ENCODE peak calls at places on chromosomes 16 and 17, in four cellular contexts. X is AG10803, C is Panc1, G is AG09309. B is an unnamed sample.
A peak's percentile ranks its signal among the peaks of the same experiment; 100 is the strongest.

GRCh38 chr17:1515640-1516402 is 591 bp downstream of the INPP5K start:
- DNase-seq in X (peak; percentile 89), C (peak; percentile 74), G (peak; percentile 66), B (peak; percentile 90)

GRCh38 chr17:77740481-77740880 is 218.0 kb upstream of the TNRC6C start:
- DNase-seq in X (no peak), C (no peak), G (no peak), B (no peak)

GRCh38 chr17:17911003-17911613 is 61.1 kb downstream of the TOM1L2 start:
- DNase-seq in X (no peak), C (no peak), G (no peak), B (no peak)

GRCh38 chr16:77858060-77858459 is 69.7 kb downstream of the VAT1L start:
- DNase-seq in X (no peak), C (no peak), G (no peak), B (no peak)

GRCh38 chr16:799948-800833 is at the start of gene GNG13:
- DNase-seq in X (no peak), C (no peak), G (no peak), B (no peak)

GRCh38 chr17:76250141-76250540 is 9.8 kb upstream of the RNF157 start:
- DNase-seq in X (no peak), C (no peak), G (no peak), B (no peak)

GRCh38 chr17:82383411-82383810 is 11.8 kb downstream of the UTS2R start:
- DNase-seq in X (no peak), C (no peak), G (no peak), B (no peak)

GRCh38 chr17:74892974-74893911 is at the start of gene FADS6:
- DNase-seq in X (no peak), C (no peak), G (no peak), B (no peak)

GRCh38 chr17:17846645-17847044 is 9.9 kb upstream of the SREBF1 start:
- DNase-seq in X (no peak), C (no peak), G (no peak), B (no peak)

GRCh38 chr17:36994438-36994837 is 45.7 kb downstream of the AATF start:
- DNase-seq in X (peak; percentile 65), C (no peak), G (peak; percentile 16), B (no peak)

GRCh38 chr16:77833906-77834599 is 45.7 kb downstream of the VAT1L start:
- DNase-seq in X (peak; percentile 92), C (no peak), G (peak; percentile 57), B (no peak)

GRCh38 chr17:63497708-63498483 is 21.0 kb downstream of the ACE start:
- DNase-seq in X (no peak), C (no peak), G (no peak), B (peak; percentile 4)

GRCh38 chr16:48720266-48720665 is 110.3 kb upstream of the N4BP1 start:
- DNase-seq in X (no peak), C (no peak), G (no peak), B (no peak)

GRCh38 chr17:66690166-66690565 is 144.8 kb upstream of the CACNG5 start:
- DNase-seq in X (no peak), C (no peak), G (no peak), B (no peak)

GRCh38 chr17:49814781-49815496 is 26.5 kb downstream of the KAT7 start:
- DNase-seq in X (no peak), C (no peak), G (no peak), B (no peak)

GRCh38 chr16:84324439-84325262 is 30.0 kb downstream of the WFDC1 start:
- DNase-seq in X (no peak), C (no peak), G (no peak), B (no peak)

GRCh38 chr17:9226130-9226793 is 205.0 kb downstream of the NTN1 start:
- DNase-seq in X (no peak), C (no peak), G (no peak), B (no peak)

GRCh38 chr17:44878627-44879221 is 20.5 kb downstream of the EFTUD2 start:
- DNase-seq in X (peak; percentile 48), C (no peak), G (no peak), B (no peak)

GRCh38 chr17:10094806-10095205 is 103.6 kb downstream of the GAS7 start:
- DNase-seq in X (peak; percentile 50), C (no peak), G (no peak), B (no peak)

GRCh38 chr16:35598696-35599332 is 2139.4 kb downstream of the TP53TG3F start:
- DNase-seq in X (no peak), C (no peak), G (no peak), B (no peak)

GRCh38 chr16:46607529-46607928 is 13.7 kb downstream of the SHCBP1 start:
- DNase-seq in X (peak; percentile 73), C (no peak), G (peak; percentile 32), B (peak; percentile 23)

DNA sequence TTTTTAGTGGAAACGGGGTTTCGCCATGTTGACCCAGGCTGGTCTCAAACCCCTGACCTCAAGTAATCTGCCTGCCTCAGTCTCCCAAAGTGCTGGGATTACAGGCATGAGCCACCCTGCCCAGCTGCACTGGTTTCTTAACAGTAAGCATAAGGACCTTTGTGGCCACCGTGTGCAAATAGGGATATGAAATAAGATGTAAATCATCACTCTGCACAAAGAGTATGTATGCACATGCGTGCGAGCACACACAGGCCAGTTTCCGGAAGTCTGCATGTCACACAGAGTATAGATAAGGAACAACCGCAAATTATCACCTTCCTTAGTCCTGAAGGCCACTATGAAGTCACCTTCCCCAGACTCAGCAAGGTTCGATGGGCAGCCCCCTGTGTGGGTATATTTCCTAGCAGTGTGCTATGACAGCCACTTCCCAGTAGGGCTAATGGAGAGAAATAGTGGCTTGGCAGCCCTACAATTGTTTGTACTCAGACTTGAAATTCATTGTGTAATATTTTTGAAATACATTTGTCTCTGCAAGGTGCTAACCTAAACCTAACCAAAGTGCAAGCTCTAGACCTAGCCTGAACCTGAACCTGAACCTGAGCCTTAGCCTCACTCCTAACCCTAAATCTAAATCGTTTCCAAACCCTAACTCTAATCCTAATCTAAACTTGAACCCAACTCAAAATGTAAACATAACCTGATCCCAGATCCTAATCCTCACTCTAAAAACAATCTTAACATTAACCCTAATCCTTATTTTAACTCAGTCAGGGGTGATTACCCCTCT is 48.4 kb upstream of the SKAP1 start:
- DNase-seq in X (peak; percentile 21), C (no peak), G (no peak), B (no peak)
- TF ChIP-seq CTCF in X (peak; percentile 18), C (no peak), G (no peak), B (no peak)

DNA sequence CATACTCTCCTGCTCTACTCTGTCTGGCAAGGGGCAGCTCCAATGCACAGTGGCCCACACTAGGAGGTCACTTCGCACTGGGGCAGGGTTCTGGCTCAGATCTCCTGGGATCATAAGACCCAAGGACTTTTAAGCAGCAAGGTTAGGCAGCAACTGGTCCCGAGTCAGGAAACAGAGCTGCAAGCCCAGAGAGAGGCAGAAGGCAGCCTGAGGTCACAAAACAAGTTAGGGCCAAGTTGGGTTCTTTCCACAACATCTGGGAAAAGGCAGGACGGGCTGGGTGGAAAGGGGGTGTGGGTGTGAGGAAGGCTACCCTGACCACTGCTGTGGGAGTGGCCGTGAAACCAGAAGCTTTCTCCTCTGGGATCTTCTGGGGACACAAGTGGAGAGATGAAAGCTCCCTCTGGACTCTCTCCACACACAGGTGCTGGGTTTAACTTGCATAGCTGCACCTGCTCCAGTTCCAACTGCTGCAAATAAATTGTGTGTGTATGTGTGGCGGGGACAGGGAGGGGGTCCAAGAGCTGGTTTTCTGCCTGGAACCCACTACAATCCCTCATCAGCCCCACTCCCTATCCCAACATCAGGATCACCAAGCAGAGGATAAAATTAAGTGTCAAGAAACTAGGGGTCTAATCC is 8.0 kb upstream of the TSPOAP1 start:
- DNase-seq in X (peak; percentile 85), C (no peak), G (no peak), B (no peak)
- H3K4me3 ChIP-seq in X (no peak overlapping the region), C (no peak overlapping the region), G (no peak overlapping the region), B (no peak overlapping the region)

GRCh38 chr17:45894022-45894784 is at the start of gene MAPT:
- DNase-seq in X (peak; percentile 89), C (peak; percentile 69), G (peak; percentile 55), B (peak; percentile 56)
- TF ChIP-seq CTCF in X (peak; percentile 54), C (peak; percentile 97), G (peak; percentile 62), B (peak; percentile 73)

GRCh38 chr17:80961516-80961915 is 30.1 kb upstream of the CHMP6 start:
- DNase-seq in X (no peak), C (no peak), G (no peak), B (no peak)

GRCh38 chr17:80960797-80961452 is 30.7 kb upstream of the CHMP6 start:
- DNase-seq in X (no peak), C (no peak), G (no peak), B (no peak)

GRCh38 chr17:80959330-80960036 is 32.2 kb upstream of the CHMP6 start:
- DNase-seq in X (peak; percentile 88), C (no peak), G (peak; percentile 14), B (peak; percentile 68)

GRCh38 chr17:80961931-80962330 is 29.7 kb upstream of the CHMP6 start:
- DNase-seq in X (no peak), C (no peak), G (no peak), B (no peak)

DNA sequence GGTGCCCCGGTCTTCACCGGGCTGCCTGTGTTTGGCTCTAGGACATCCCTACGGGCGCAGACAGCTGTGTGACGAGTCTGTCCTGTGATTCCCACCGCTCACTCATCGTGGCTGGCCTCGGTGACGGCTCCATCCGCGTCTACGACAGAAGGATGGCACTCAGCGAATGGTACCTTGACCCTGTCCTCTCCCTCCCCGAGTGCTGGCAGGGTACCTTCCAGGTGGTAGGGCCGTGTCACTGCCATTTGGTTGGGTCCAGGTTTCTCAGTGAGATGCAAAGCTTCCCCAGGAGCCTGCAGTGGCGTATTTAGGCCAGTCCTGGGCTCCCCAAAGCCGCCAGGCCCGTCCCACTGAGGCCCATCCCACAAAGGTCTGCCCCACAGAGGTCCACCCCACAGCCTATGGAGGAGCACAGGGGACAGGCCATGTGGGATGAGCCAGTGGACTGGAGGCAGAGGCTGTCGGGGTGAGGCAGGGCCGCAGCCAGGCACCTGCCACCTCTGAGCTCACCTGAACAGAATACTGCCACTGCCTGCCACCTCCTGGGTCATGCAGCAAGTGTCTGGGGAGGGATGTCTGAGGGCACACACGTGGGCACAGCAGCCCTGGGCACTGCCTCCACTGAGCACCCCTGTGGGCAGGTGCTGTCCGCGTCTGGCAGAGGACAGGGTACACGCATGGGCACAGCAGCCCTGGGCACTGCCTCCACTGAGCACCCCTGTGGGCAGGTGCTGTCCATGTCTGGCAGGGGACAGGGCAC is 31.4 kb upstream of the CHMP6 start:
- DNase-seq in X (no peak), C (no peak), G (no peak), B (no peak)
- H3K4me3 ChIP-seq in X (no peak overlapping the region), C (no peak overlapping the region), G (no peak overlapping the region), B (no peak overlapping the region)

DNA sequence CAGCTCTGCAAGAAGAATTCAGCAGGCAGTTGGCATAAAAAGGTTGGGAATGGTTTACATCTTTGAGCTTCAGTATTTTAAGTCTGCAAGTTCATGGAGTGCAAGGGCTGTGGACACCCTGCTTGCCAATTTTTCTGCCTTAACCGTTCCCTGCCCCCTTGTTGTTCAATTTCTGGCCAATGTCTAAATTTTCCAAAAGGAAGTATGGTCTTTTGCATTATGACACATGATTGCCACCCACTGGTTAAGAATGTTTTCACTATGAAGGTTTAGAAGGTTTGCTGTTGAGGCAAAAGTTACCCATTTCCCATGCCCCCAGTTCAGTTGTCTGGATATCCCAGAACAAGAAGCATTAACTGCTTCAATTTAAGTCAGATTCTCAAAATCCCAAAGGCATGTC is 441.9 kb downstream of the CDH13 start:
- DNase-seq in X (peak; percentile 50), C (no peak), G (peak; percentile 21), B (no peak)
- TF ChIP-seq CTCF in X (peak; percentile 47), C (no peak), G (peak; percentile 31), B (peak; percentile 37)

B was measured in retinal pigment epithelial cell.